ENCODE peak calls at places on chromosomes 2 and 18, in four cellular contexts. Q, M, X and P are unnamed samples.
A peak's percentile ranks its signal among the peaks of the same experiment; 100 is the strongest.

GRCh38 chr2:216888907-216889622 is 29.2 kb upstream of the TNP1 start:
- DNase-seq in X (no peak), M (no peak), Q (no peak), P (no peak)

GRCh38 chr2:139686205-139686604 is 906.0 kb upstream of the NXPH2 start:
- DNase-seq in X (no peak), Q (no peak), M (no peak), P (no peak)

GRCh38 chr2:62014102-62014501 is 108.6 kb downstream of the COMMD1 start:
- DNase-seq in Q (no peak), M (no peak), X (peak; percentile 78), P (no peak)

GRCh38 chr2:24840962-24841945 is 48.0 kb downstream of the CENPO start:
- DNase-seq in Q (no peak), M (no peak), X (no peak), P (no peak)

GRCh38 chr2:163455815-163456214 is 280.0 kb downstream of the FIGN start:
- DNase-seq in X (no peak), M (no peak), Q (no peak), P (no peak)

GRCh38 chr2:188181035-188181434 is 110.6 kb upstream of the GULP1 start:
- DNase-seq in X (no peak), M (no peak), Q (no peak), P (no peak)

GRCh38 chr2:160510617-160511016 is 17.0 kb upstream of the RBMS1 start:
- DNase-seq in X (no peak), Q (no peak), M (no peak), P (no peak)

GRCh38 chr2:15605721-15606120 is 14.1 kb downstream of the DDX1 start:
- DNase-seq in X (no peak), M (no peak), Q (no peak), P (no peak)

GRCh38 chr2:200506679-200507078 is 3.2 kb downstream of the KCTD18 start:
- DNase-seq in M (no peak), Q (no peak), X (no peak), P (no peak)

GRCh38 chr18:48358868-48359267 is 50.3 kb downstream of the ZBTB7C start:
- DNase-seq in X (no peak), Q (no peak), M (no peak), P (no peak)

GRCh38 chr2:149767516-149767974 is 180.0 kb upstream of the MMADHC start:
- DNase-seq in Q (no peak), X (no peak), M (no peak), P (no peak)

GRCh38 chr2:203718087-203718486 is 11.6 kb downstream of the CD28 start:
- DNase-seq in X (no peak), Q (no peak), M (no peak), P (no peak)

GRCh38 chr2:128474014-128474961 is 155.6 kb upstream of the HS6ST1 start:
- DNase-seq in Q (no peak), M (no peak), X (peak; percentile 70), P (no peak)

GRCh38 chr2:227597993-227598392 is 700 bp upstream of the SCYGR2 start:
- DNase-seq in M (no peak), Q (no peak), X (no peak), P (no peak)

GRCh38 chr2:233447506-233448219 is 93.4 kb downstream of the DGKD start:
- DNase-seq in Q (no peak), X (peak; percentile 59), M (peak; percentile 28), P (no peak)

GRCh38 chr18:8626414-8627106 is 17.3 kb downstream of the RAB12 start:
- DNase-seq in Q (no peak), M (no peak), X (no peak), P (no peak)

GRCh38 chr2:942775-943460 is 7.7 kb upstream of the SNTG2 start:
- DNase-seq in X (no peak), M (no peak), Q (no peak), P (no peak)

GRCh38 chr18:45245036-45245638 is 370.1 kb upstream of the SLC14A2 start:
- DNase-seq in X (no peak), M (no peak), Q (no peak), P (no peak)

GRCh38 chr18:69400253-69400975 is at the start of gene DOK6:
- DNase-seq in Q (no peak), X (peak; percentile 80), M (peak; percentile 86), P (no peak)

GRCh38 chr18:58942486-58942885 is 77.8 kb downstream of the ZNF532 start:
- DNase-seq in M (no peak), Q (no peak), X (no peak), P (no peak)

GRCh38 chr2:153834662-153835061 is 37.1 kb upstream of the GALNT13 start:
- DNase-seq in X (no peak), M (no peak), Q (no peak), P (no peak)

GRCh38 chr2:21715865-21716264 is 592.1 kb downstream of the TDRD15 start:
- DNase-seq in M (no peak), Q (no peak), X (no peak), P (no peak)

GRCh38 chr2:171522057-171522803 is at the start of gene CYBRD1:
- DNase-seq in M (peak; percentile 97), Q (no peak), X (peak; percentile 91), P (peak; percentile 66)

GRCh38 chr2:138787053-138787666 is 7.0 kb upstream of the NXPH2 start:
- DNase-seq in Q (no peak), X (no peak), M (no peak), P (no peak)

GRCh38 chr2:105886029-105886454 is 141.3 kb downstream of the NCK2 start:
- DNase-seq in M (no peak), Q (no peak), X (no peak), P (no peak)

GRCh38 chr18:34787931-34788532 is 77.9 kb downstream of the DTNA start:
- DNase-seq in Q (no peak), X (no peak), M (no peak), P (peak; percentile 25)

GRCh38 chr2:203341741-203342310 is 13.6 kb downstream of the ABI2 start:
- DNase-seq in Q (no peak), X (no peak), M (no peak), P (no peak)

GRCh38 chr2:10977636-10978035 is 65.9 kb downstream of the KCNF1 start:
- DNase-seq in X (peak; percentile 39), Q (no peak), M (peak; percentile 10), P (no peak)

GRCh38 chr2:171864357-171864985 is 29.6 kb downstream of the SLC25A12 start:
- DNase-seq in Q (no peak), M (no peak), X (no peak), P (no peak)

GRCh38 chr18:46296656-46297055 is 192.5 kb downstream of the HAUS1 start:
- DNase-seq in M (no peak), X (no peak), Q (no peak), P (no peak)

GRCh38 chr18:35582899-35583558 is 1.5 kb downstream of the GALNT1 start:
- DNase-seq in Q (no peak), X (no peak), M (no peak), P (no peak)

GRCh38 chr2:203543898-203544328 is 8.8 kb upstream of the RAPH1 start:
- DNase-seq in M (no peak), X (no peak), Q (no peak), P (no peak)

GRCh38 chr2:188607501-188607900 is 315.8 kb downstream of the GULP1 start:
- DNase-seq in M (no peak), Q (no peak), X (no peak), P (no peak)